ENCODE peak calls at places on chromosomes 7 and 10, in four cellular contexts. V, D, W and H are unnamed samples.

GRCh38 chr7:141630621-141631020 is 71.3 kb downstream of the DENND11 start:
- DNase-seq in D (no peak), V (no peak), W (no peak), H (no peak)

GRCh38 chr7:149209518-149210269 is 14.3 kb downstream of the ZNF282 start:
- DNase-seq in V (peak), D (peak), W (peak), H (peak)

GRCh38 chr7:15462721-15463389 is 99.0 kb downstream of the AGMO start:
- DNase-seq in W (no peak), V (no peak), D (peak), H (peak)

GRCh38 chr7:131336956-131337355 is 9.3 kb downstream of the MKLN1 start:
- DNase-seq in V (no peak), W (peak), D (no peak), H (no peak)

GRCh38 chr10:56537984-56538383 is 176.9 kb upstream of the ZWINT start:
- DNase-seq in W (peak), V (no peak), D (peak), H (peak)

GRCh38 chr7:140404565-140405080 is 765 bp downstream of the RAB19 start:
- DNase-seq in D (no peak), W (no peak), V (no peak), H (no peak)

GRCh38 chr7:14507617-14508016 is 394.9 kb downstream of the DGKB start:
- DNase-seq in V (no peak), W (peak), D (no peak), H (no peak)

GRCh38 chr10:52484426-52485065 is 170.5 kb downstream of the DKK1 start:
- DNase-seq in D (no peak), W (no peak), V (no peak), H (no peak)

GRCh38 chr10:56593120-56593519 is 232.1 kb upstream of the ZWINT start:
- DNase-seq in D (no peak), V (no peak), W (no peak), H (no peak)

GRCh38 chr10:121899727-121900126 is 28.1 kb downstream of the ATE1 start:
- DNase-seq in W (no peak), V (no peak), D (no peak), H (no peak)

GRCh38 chr10:34290412-34291082 is 524.5 kb downstream of the PARD3 start:
- DNase-seq in D (peak), W (peak), V (no peak), H (no peak)

GRCh38 chr10:89414146-89414878 is at the start of gene IFIT5:
- DNase-seq in D (peak), W (peak), V (peak), H (no peak)

GRCh38 chr10:123890761-123891146 is 853 bp downstream of the CPXM2 start:
- DNase-seq in V (no peak), D (no peak), W (no peak), H (no peak)

GRCh38 chr7:39051707-39052106 is 74.0 kb downstream of the POU6F2 start:
- DNase-seq in V (no peak), W (no peak), D (no peak), H (no peak)

GRCh38 chr10:12503311-12503710 is 154.0 kb downstream of the CAMK1D start:
- DNase-seq in D (no peak), V (no peak), W (no peak), H (no peak)

GRCh38 chr10:52447931-52448353 is 133.9 kb downstream of the DKK1 start:
- DNase-seq in D (peak), W (peak), V (no peak), H (no peak)

GRCh38 chr10:103792547-103792946 is 62.8 kb downstream of the SH3PXD2A start:
- DNase-seq in W (peak), V (no peak), D (peak), H (no peak)